ENCODE peak calls at places on chromosome X, in seven cellular contexts. S is foreskin fibroblast, R is neural crest cell, X is HFF-Myc, O is AG09319, B is fibroblast of mammary gland, V is GM13976. I is an unnamed sample.
A peak's percentile ranks its signal among the peaks of the same experiment; 100 is the strongest.

GRCh38 chrX:50680990-50681389 is 133.0 kb downstream of the SHROOM4 start:
- DNase-seq in S (no peak), R (no peak), X (no peak), O (no peak), B (no peak), V (no peak), I (no peak)

GRCh38 chrX:38112566-38112965 is 106.2 kb downstream of the SYTL5 start:
- DNase-seq in S (no peak), R (no peak), X (no peak), O (no peak), B (no peak), V (no peak), I (no peak)

GRCh38 chrX:109635151-109635550 is 10.2 kb upstream of the KCNE5 start:
- DNase-seq in S (peak; percentile 14), R (no peak), X (no peak), O (no peak), B (peak; percentile 23), V (no peak), I (peak; percentile 15)

GRCh38 chrX:4710618-4711433 is 997.4 kb upstream of the PRKX start:
- DNase-seq in S (no peak), R (no peak), X (no peak), O (no peak), B (no peak), V (no peak), I (no peak)

GRCh38 chrX:20740443-20740842 is 473.7 kb upstream of the RPS6KA3 start:
- DNase-seq in S (no peak), R (no peak), X (no peak), O (no peak), B (no peak), V (no peak), I (no peak)

GRCh38 chrX:46737462-46737861 is 21.5 kb downstream of the SLC9A7 start:
- DNase-seq in S (no peak), R (no peak), X (no peak), O (peak; percentile 35), B (peak; percentile 36), V (no peak), I (no peak)

GRCh38 chrX:78573630-78574029 is 85.5 kb downstream of the RTL3 start:
- DNase-seq in S (no peak), R (no peak), X (no peak), O (no peak), B (no peak), V (no peak), I (no peak)

GRCh38 chrX:120120223-120120622 is 4.5 kb upstream of the RHOXF1 start:
- DNase-seq in S (no peak), R (no peak), X (no peak), O (no peak), B (peak; percentile 4), V (no peak), I (no peak)

GRCh38 chrX:154329284-154329683 is 33.7 kb downstream of the TKTL1 start:
- DNase-seq in S (no peak), R (no peak), X (no peak), O (no peak), B (no peak), V (no peak), I (no peak)

GRCh38 chrX:72169008-72169728 is 12.4 kb upstream of the PIN4 start:
- DNase-seq in S (no peak), R (no peak), X (no peak), O (no peak), B (peak; percentile 11), V (no peak), I (no peak)

GRCh38 chrX:64205441-64205734 is at the start of gene AMER1:
- DNase-seq in S (no peak), R (no peak), X (no peak), O (no peak), B (no peak), V (no peak), I (no peak)

GRCh38 chrX:150696264-150696789 is 3.1 kb downstream of the MTMR1 start:
- DNase-seq in S (no peak), R (no peak), X (no peak), O (no peak), B (no peak), V (no peak), I (no peak)

GRCh38 chrX:1601768-1602085 is 10.3 kb downstream of the AKAP17A start:
- DNase-seq in S (no peak), R (no peak), X (no peak), O (no peak), B (no peak), V (no peak), I (no peak)

GRCh38 chrX:10423716-10424115 is 196.7 kb downstream of the MID1 start:
- DNase-seq in S (no peak), R (no peak), X (no peak), O (no peak), B (peak; percentile 15), V (no peak), I (no peak)

GRCh38 chrX:16278927-16279326 is 111.6 kb downstream of the MAGEB17 start:
- DNase-seq in S (no peak), R (no peak), X (no peak), O (no peak), B (no peak), V (no peak), I (no peak)

GRCh38 chrX:77160301-77160700 is 286.9 kb upstream of the FGF16 start:
- DNase-seq in S (no peak), R (no peak), X (no peak), O (no peak), B (no peak), V (no peak), I (no peak)

GRCh38 chrX:116246261-116246660 is 75.7 kb downstream of the AGTR2 start:
- DNase-seq in S (no peak), R (no peak), X (no peak), O (no peak), B (peak; percentile 26), V (no peak), I (no peak)

GRCh38 chrX:45070116-45071007 is 130.3 kb downstream of the DIPK2B start:
- DNase-seq in S (peak; percentile 9), R (no peak), X (peak; percentile 14), O (peak; percentile 25), B (peak; percentile 75), V (no peak), I (peak; percentile 3)

GRCh38 chrX:68238568-68238967 is 194.7 kb downstream of the OPHN1 start:
- DNase-seq in S (no peak), R (no peak), X (no peak), O (no peak), B (no peak), V (no peak), I (no peak)
- TF ChIP-seq CTCF in S (peak; percentile 20), R (peak; percentile 41), X (peak; percentile 48), O (peak; percentile 35), B (peak; percentile 46), V (peak; percentile 36), I (no peak)

DNA sequence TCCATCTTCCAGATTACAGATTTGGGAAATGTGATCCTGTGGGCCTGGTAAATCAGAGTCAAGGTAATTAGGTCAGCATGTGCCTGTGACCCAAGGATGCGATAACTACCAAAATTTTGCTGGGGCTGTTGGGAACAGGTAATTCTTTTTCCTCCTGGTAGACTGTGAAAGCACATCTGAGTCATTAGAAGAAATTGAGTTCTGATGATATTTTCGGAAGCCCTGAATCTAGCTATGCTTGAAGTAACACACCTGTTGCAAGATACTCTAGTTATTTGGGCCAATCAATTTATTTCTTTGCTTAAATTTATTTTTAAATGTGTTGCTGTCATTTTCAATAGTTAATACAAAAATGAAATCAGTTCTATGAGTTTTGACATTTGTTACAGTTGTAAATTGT is 903.6 kb downstream of the RPA4 start:
- DNase-seq in S (no peak), R (no peak), X (no peak), O (no peak), B (no peak), V (no peak), I (no peak)
- TF ChIP-seq CTCF in S (no peak), R (no peak), X (no peak), O (no peak), B (no peak), V (no peak), I (no peak)

DNA sequence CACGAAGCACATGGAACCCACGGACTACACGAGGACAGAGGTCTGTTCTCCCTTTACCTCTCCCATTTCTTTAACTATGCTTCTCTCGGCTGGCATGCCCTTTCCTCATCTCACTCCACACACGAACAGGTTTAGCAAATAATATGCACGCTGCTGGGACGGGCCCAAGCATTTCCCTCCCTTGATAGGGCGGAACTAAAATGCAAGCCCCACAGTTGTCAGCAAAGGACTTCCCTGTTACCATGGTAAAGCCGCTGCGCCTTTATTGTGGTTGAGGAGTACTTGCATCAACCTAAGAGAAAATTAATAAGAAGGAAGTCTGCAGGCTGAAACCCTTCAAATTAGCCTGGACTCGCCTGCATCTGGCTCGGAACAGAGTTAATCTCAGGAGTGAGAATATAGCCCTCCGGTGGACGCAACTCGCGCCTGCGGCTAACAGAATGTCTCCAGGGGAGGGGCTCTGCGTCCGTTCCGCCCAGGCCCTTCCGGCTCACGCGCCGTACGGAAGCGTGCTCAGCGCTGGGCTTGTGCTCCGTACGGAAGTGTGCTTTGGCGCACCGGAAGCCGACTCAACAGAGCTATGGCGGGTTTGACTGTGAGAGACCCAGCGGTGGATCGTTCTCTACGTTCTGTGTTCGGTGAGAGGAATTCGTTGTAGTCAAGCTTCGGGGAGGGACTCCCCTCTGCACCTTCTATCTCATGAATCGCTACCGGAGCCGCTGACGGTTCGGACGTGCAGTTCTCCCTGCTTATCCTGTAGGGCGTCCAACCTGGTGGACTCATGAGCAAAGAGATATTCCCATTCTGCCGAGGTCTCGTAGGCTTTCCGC is at the start of gene CSTF2:
- DNase-seq in S (peak; percentile 76), R (peak; percentile 49), X (peak; percentile 54), O (peak; percentile 39), B (peak; percentile 79), V (peak; percentile 80), I (peak; percentile 74)
- TF ChIP-seq CTCF in S (no peak), R (peak; percentile 39), X (no peak), O (no peak), B (no peak), V (no peak), I (no peak)

GRCh38 chrX:3550871-3551270 is 162.6 kb downstream of the PRKX start:
- DNase-seq in S (no peak), R (no peak), X (no peak), O (no peak), B (no peak), V (no peak), I (no peak)

GRCh38 chrX:3545901-3546300 is 167.5 kb downstream of the PRKX start:
- DNase-seq in S (no peak), R (no peak), X (no peak), O (no peak), B (no peak), V (no peak), I (no peak)

GRCh38 chrX:3550160-3550765 is 163.2 kb downstream of the PRKX start:
- DNase-seq in S (no peak), R (no peak), X (no peak), O (no peak), B (peak; percentile 45), V (no peak), I (no peak)

GRCh38 chrX:3549442-3549875 is 164.0 kb downstream of the PRKX start:
- DNase-seq in S (peak; percentile 23), R (peak; percentile 15), X (no peak), O (no peak), B (peak; percentile 60), V (no peak), I (no peak)

GRCh38 chrX:3548743-3549441 is 164.6 kb downstream of the PRKX start:
- DNase-seq in S (peak; percentile 46), R (no peak), X (no peak), O (peak; percentile 78), B (peak; percentile 87), V (no peak), I (no peak)
- TF ChIP-seq CTCF in S (peak; percentile 16), R (peak; percentile 70), X (no peak), O (peak; percentile 46), B (peak; percentile 54), V (no peak), I (no peak)

I was measured in GM20000.